ENCODE peak calls at places on chromosomes 13 and 19, in ten cellular contexts. Q is thoracic aorta; R is testis; L is heart right ventricle; Z is tibial nerve; X is pancreas; H is GM23338; V is bronchial epithelial cell; F is CD8-positive, alpha-beta T cell; A is keratinocyte. N is an unnamed sample. For H3K36me3, the result is how much of the 10 kb centered on the place peaks cover.

GRCh38 chr19:41753936-41754529 is 1.3 kb upstream of the CEACAM6 start:
- DNase-seq in V (peak), X (peak), R (peak), H (peak), Z (peak), F (peak), L (peak), Q (no peak), A (no peak), N (peak)

GRCh38 chr19:50495020-50495531 is 15.9 kb downstream of the JOSD2 start:
- DNase-seq in Q (no peak), Z (no peak), F (no peak), R (no peak), V (no peak), L (no peak), A (no peak), H (no peak), X (no peak), N (no peak)

GRCh38 chr19:33813391-33814101 is 16.9 kb downstream of the KCTD15 start:
- DNase-seq in A (no peak), L (no peak), H (no peak), X (peak), F (no peak), Z (no peak), V (no peak), Q (no peak), R (no peak), N (no peak)

GRCh38 chr19:7871280-7871529 is 3.0 kb downstream of the PRR36 start:
- DNase-seq in Q (no peak), Z (no peak), X (no peak), R (no peak), A (no peak), H (peak), L (no peak), V (no peak), F (no peak), N (no peak)

GRCh38 chr13:21749410-21749809 is 78.5 kb downstream of the FGF9 start:
- DNase-seq in R (no peak), Z (no peak), A (peak), V (peak), X (no peak), Q (no peak), L (no peak), F (no peak), H (no peak), N (no peak)

GRCh38 chr19:58575183-58576041 is 2.3 kb upstream of the MZF1 start:
- DNase-seq in Z (peak), R (peak), Q (peak), L (peak), A (peak), V (peak), X (peak), H (peak), F (peak), N (peak)

GRCh38 chr13:37263881-37264280 is 158.4 kb upstream of the CSNK1A1L start:
- DNase-seq in Z (no peak), X (no peak), A (no peak), Q (no peak), L (no peak), H (peak), V (no peak), R (no peak), F (no peak), N (no peak)

GRCh38 chr19:35959968-35960320 is 23.8 kb downstream of the LRFN3 start:
- DNase-seq in H (peak), R (no peak), A (no peak), Q (no peak), X (no peak), L (no peak), Z (no peak), V (no peak), F (no peak), N (no peak)

GRCh38 chr19:34265221-34265650 is 10.9 kb downstream of the GARRE1 start:
- DNase-seq in Z (no peak), H (peak), R (no peak), L (no peak), Q (no peak), F (no peak), V (peak), A (peak), X (no peak), N (no peak)

GRCh38 chr13:76854894-76855293 is 31.3 kb downstream of the KCTD12 start:
- DNase-seq in Z (no peak), R (no peak), L (no peak), H (no peak), A (no peak), Q (no peak), V (peak), F (no peak), X (no peak), N (no peak)

GRCh38 chr13:65417953-65418352 is 1812.2 kb downstream of the PCDH9 start:
- DNase-seq in R (no peak), X (no peak), V (no peak), Z (no peak), H (no peak), A (no peak), Q (no peak), L (no peak), F (no peak), N (no peak)

GRCh38 chr13:73096173-73097117 is 37.6 kb downstream of the KLF5 start:
- DNase-seq in Z (no peak), V (peak), L (no peak), H (no peak), X (no peak), A (peak), Q (no peak), R (no peak), F (no peak), N (no peak)

GRCh38 chr19:53333071-53333465 is 481 bp upstream of the ZNF845 start:
- DNase-seq in X (peak), Q (peak), R (peak), A (no peak), H (peak), L (peak), Z (peak), V (no peak), F (peak), N (peak)

GRCh38 chr19:53772943-53773342 is 51.2 kb downstream of the NLRP12 start:
- DNase-seq in L (no peak), F (peak), A (no peak), Q (peak), X (peak), H (peak), V (peak), Z (peak), R (peak), N (no peak)

GRCh38 chr19:9848060-9848459 is 12.9 kb downstream of the PIN1 start:
- DNase-seq in Z (no peak), H (peak), A (no peak), Q (no peak), F (peak), L (no peak), R (no peak), V (no peak), X (no peak), N (no peak)

GRCh38 chr13:111911754-111912452 is 155.0 kb upstream of the SOX1 start:
- DNase-seq in V (no peak), A (no peak), L (no peak), X (no peak), Q (no peak), H (no peak), R (no peak), F (peak), Z (no peak), N (no peak)

GRCh38 chr19:36060430-36060829 is 5.7 kb downstream of the WDR62 start:
- DNase-seq in Z (peak), F (peak), L (peak), A (no peak), R (peak), H (peak), V (peak), X (no peak), Q (no peak), N (no peak)

GRCh38 chr19:39031368-39032163 is 783 bp downstream of the FBXO27 start:
- DNase-seq in L (peak), V (peak), Z (peak), A (peak), R (peak), X (peak), Q (peak), F (peak), H (peak), N (peak)
- TF ChIP-seq CTCF in L (no peak), V (no peak), Z (no peak), A (no peak), R (no peak), X (no peak), Q (no peak), F (no peak), H (no peak), N (no peak)

DNA sequence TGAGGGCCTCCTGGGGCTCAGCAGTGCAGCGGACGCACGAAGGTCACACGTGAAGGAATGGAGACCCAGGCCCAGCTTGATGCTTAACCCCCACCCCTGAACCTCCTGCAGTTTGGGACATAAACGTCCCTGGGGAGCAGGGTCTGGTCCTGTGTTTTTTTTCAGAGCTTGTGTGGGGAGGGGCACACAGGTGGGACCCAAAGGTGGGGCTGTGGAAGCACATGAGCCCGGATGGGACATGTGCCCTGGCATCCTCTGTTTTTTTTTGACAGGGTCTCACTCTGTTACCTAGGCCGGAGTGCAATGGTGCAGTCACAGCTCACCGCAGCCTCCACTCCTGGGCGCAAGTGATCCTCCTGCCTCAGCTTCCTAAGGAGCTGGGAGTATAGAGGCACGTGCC is 20.5 kb downstream of the UBXN6 start:
- DNase-seq in R (no peak), Z (no peak), A (no peak), L (no peak), F (no peak), H (no peak), X (no peak), Q (no peak), V (no peak), N (no peak)
- H3K36me3 ChIP-seq in R (under half), Z (under half), A (under half), L (under half), F (under half), H (half or more), X (under half), Q (under half), V (under half), N (under half)

GRCh38 chr13:95056266-95056665 is 245.0 kb downstream of the ABCC4 start:
- DNase-seq in Q (no peak), L (no peak), A (no peak), H (no peak), Z (no peak), F (no peak), R (no peak), X (no peak), V (no peak), N (no peak)
- TF ChIP-seq CTCF in Q (no peak), L (no peak), A (no peak), H (no peak), Z (no peak), F (no peak), R (no peak), X (no peak), V (no peak), N (no peak)

GRCh38 chr19:1621574-1621973 is 16.3 kb upstream of the UQCR11 start:
- DNase-seq in H (no peak), R (no peak), V (no peak), X (no peak), Z (no peak), A (no peak), L (no peak), F (no peak), Q (no peak), N (no peak)
- H3K36me3 ChIP-seq in H (under half), R (under half), V (under half), X (under half), Z (under half), A (under half), L (under half), F (under half), Q (under half), N (under half)

GRCh38 chr13:84870190-84870589 is 929.0 kb downstream of the SLITRK6 start:
- DNase-seq in A (no peak), L (no peak), H (peak), Z (no peak), X (no peak), R (no peak), Q (no peak), V (peak), F (no peak), N (no peak)
- TF ChIP-seq CTCF in A (peak), L (no peak), H (peak), Z (no peak), X (no peak), R (no peak), Q (no peak), V (peak), F (no peak), N (no peak)

DNA sequence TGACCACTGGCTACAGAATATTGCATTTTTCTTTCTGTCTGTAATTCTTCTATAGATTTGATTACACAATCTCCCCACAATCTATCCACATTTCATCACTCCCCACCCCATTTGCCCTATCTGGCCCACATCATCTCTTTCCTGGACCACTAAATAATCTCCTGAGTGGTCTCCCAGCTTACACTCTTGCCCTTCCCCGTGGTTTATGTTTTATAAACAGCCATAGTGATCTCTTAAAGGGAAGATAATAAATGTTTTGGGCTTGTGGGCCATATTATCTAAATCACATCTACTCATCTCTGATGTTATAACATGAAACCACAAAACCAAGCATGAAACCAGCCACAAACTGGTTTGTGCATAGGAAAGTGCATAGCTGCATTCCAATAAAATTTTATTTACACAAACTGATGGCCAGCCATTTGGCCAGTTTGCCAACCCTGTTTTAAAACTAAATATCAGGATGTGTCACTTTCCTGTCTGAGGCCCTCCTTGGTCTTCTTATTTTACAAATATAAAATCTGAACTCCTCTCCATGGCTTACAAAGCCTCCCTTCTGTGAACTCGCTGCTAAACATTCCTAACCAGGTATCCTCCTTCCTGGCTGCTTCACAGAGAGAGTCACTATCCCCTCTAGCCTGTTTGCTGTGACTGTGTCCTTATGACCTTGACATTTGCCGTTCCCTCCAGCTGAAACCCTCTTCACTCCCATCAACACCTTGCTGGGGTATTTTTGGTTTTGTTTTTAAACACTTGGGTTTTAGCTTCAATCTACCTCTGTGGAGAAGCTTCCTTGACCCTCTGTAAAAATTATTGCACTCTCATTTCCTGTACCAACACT is 500.9 kb downstream of the GPC6 start:
- DNase-seq in F (no peak), X (no peak), H (no peak), Z (no peak), Q (no peak), R (no peak), A (no peak), L (no peak), V (no peak), N (no peak)
- H3K36me3 ChIP-seq in F (under half), X (under half), H (under half), Z (under half), Q (under half), R (under half), A (under half), L (under half), V (under half), N (under half)

GRCh38 chr13:44842158-44842557 is 147.1 kb downstream of the NUFIP1 start:
- DNase-seq in V (peak), A (no peak), Q (no peak), R (no peak), L (no peak), F (no peak), H (no peak), Z (no peak), X (no peak), N (no peak)

GRCh38 chr13:44840131-44840530 is 149.1 kb downstream of the NUFIP1 start:
- DNase-seq in V (no peak), Z (no peak), F (no peak), L (no peak), R (no peak), A (no peak), X (no peak), Q (no peak), H (no peak), N (no peak)

GRCh38 chr13:44844786-44845185 is 144.5 kb downstream of the NUFIP1 start:
- DNase-seq in F (no peak), R (no peak), A (peak), V (peak), Q (no peak), Z (no peak), L (no peak), X (no peak), H (no peak), N (no peak)

GRCh38 chr13:44848956-44849748 is 140.1 kb downstream of the NUFIP1 start:
- DNase-seq in Z (peak), Q (no peak), F (no peak), V (no peak), R (peak), H (peak), X (no peak), L (no peak), A (no peak), N (no peak)

DNA sequence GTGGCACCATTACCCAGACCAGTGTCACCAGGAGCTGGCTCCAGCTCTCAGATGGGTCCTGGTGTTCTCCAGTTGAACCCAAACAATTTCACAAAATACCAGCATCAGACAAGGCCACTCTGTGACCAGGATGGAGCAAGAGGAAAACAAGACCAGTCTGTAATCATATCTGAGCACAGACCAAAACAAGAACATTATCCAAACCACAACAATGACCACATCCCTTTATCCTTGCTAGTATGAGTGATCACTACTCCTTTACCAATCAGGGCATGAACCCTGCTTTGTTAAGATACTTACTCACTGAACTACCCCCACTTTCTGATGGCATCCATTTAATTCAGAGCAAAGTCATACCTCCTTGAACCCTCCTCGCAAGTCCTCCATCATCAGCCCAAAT is 145.9 kb downstream of the NUFIP1 start:
- DNase-seq in Z (no peak), L (no peak), H (no peak), X (no peak), V (peak), Q (no peak), F (no peak), R (no peak), A (no peak), N (no peak)
- TF ChIP-seq CTCF in Z (no peak), L (no peak), H (no peak), X (no peak), V (no peak), Q (no peak), F (no peak), R (no peak), A (no peak), N (no peak)

DNA sequence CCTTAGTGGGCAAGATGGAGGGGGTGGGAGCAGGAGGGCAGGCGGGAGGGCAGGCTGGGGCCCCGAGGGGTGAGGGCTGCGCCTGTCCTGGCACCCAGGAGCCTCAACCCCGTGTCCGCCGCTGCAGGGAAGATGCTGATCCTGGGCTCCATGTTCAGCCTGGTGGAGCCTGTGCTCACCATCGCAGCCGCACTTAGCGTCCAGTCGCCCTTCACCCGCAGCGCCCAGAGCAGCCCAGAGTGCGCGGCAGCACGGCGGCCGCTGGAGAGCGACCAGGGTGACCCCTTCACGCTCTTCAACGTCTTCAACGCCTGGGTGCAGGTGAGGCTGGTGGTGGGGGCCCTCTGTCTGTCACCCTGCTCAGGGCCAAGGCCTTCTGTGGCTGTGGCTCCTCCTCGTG is 23.5 kb downstream of the DHX34 start:
- DNase-seq in X (no peak), H (no peak), F (no peak), Z (no peak), L (no peak), A (no peak), Q (no peak), V (no peak), R (no peak), N (peak)
- H3K36me3 ChIP-seq in X (half or more), H (under half), F (half or more), Z (under half), L (under half), A (under half), Q (half or more), V (under half), R (under half), N (under half)

GRCh38 chr19:31546561-31546960 is 197.3 kb upstream of the TSHZ3 start:
- DNase-seq in L (no peak), F (no peak), Q (no peak), R (no peak), X (no peak), H (no peak), A (no peak), V (no peak), Z (no peak), N (no peak)

GRCh38 chr19:31545766-31546165 is 196.5 kb upstream of the TSHZ3 start:
- DNase-seq in Z (no peak), Q (no peak), R (no peak), V (no peak), X (no peak), H (no peak), L (no peak), A (no peak), F (no peak), N (no peak)

GRCh38 chr19:31553112-31553843 is 204.0 kb upstream of the TSHZ3 start:
- DNase-seq in F (no peak), Q (no peak), R (no peak), X (no peak), Z (no peak), H (no peak), A (no peak), L (no peak), V (no peak), N (no peak)

GRCh38 chr19:31553844-31554215 is 204.6 kb upstream of the TSHZ3 start:
- DNase-seq in R (peak), L (no peak), H (no peak), A (no peak), F (no peak), Z (peak), Q (no peak), X (no peak), V (no peak), N (no peak)

GRCh38 chr19:31548941-31549340 is 199.7 kb upstream of the TSHZ3 start:
- DNase-seq in A (no peak), Q (no peak), X (no peak), R (peak), V (no peak), F (no peak), Z (no peak), H (peak), L (peak), N (no peak)
- TF ChIP-seq CTCF in A (no peak), Q (no peak), X (no peak), R (peak), V (peak), F (no peak), Z (no peak), H (peak), L (peak), N (no peak)

DNA sequence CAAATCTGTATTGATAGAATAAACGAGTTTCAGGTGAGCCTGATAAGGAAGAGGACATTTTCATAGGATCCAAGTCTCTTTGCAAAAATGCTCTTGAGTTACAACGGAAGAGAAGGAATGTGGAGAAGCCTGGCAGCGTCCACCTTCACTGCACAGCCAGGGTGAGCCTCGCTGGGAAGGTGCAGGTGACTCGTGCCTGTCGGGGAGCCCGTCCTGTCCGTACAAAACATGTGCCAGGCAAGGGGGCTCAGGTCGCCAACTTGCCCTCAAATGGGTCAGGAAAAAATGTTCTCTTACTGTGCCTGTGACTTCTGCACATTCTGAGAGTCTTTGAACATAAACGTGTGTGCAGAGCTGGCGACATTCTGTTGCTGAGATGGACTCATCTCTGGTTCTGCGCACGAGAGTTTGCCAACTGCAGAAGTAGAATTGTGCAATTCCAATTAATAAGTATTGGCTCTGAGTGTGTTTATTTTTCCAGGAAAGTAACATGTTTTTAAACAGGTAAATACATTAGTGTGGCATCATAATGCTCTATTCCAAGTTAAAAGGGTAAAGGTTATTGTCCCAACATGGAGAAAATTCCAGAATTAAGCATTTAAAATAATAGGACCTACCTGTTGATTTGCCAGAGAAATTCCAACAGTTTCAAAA is 28.6 kb downstream of the NAXD start:
- DNase-seq in R (no peak), Z (no peak), F (no peak), X (no peak), A (no peak), H (no peak), Q (no peak), L (no peak), V (no peak), N (no peak)
- H3K36me3 ChIP-seq in R (under half), Z (under half), F (under half), X (under half), A (half or more), H (under half), Q (under half), L (under half), V (under half), N (under half)

N was measured in left lung.